ENCODE peak calls at places on chromosomes 1 and 21, in five cellular contexts. One of them, this sample, is unnamed.

GRCh38 chr1:151964510-151964909 is 29.1 kb downstream of the S100A10 start:
- DNase-seq in thoracic aorta: no peak
- DNase-seq in HepG2: no peak
- DNase-seq in vagina: no peak
- DNase-seq in effector memory CD4-positive, alpha-beta T cell: no peak
- DNase-seq in this sample: no peak

GRCh38 chr1:154742586-154742985 is 127.5 kb downstream of the KCNN3 start:
- DNase-seq in thoracic aorta: no peak
- DNase-seq in HepG2: no peak
- DNase-seq in vagina: no peak
- DNase-seq in effector memory CD4-positive, alpha-beta T cell: no peak
- DNase-seq in this sample: no peak

GRCh38 chr1:234972411-234973191 is 156.0 kb downstream of the TOMM20 start:
- DNase-seq in thoracic aorta: no peak
- DNase-seq in HepG2: no peak
- DNase-seq in vagina: peak
- DNase-seq in effector memory CD4-positive, alpha-beta T cell: no peak
- DNase-seq in this sample: no peak

GRCh38 chr1:17113973-17114372 is 5.3 kb downstream of the PADI2 start:
- DNase-seq in thoracic aorta: no peak
- DNase-seq in HepG2: no peak
- DNase-seq in vagina: no peak
- DNase-seq in effector memory CD4-positive, alpha-beta T cell: no peak
- DNase-seq in this sample: no peak

GRCh38 chr1:115217150-115218033 is 120.7 kb downstream of the NGF start:
- DNase-seq in thoracic aorta: no peak
- DNase-seq in HepG2: no peak
- DNase-seq in vagina: no peak
- DNase-seq in effector memory CD4-positive, alpha-beta T cell: no peak
- DNase-seq in this sample: no peak

GRCh38 chr1:205270764-205271163 is 43.0 kb downstream of the TMCC2 start:
- DNase-seq in thoracic aorta: no peak
- DNase-seq in HepG2: peak
- DNase-seq in vagina: no peak
- DNase-seq in effector memory CD4-positive, alpha-beta T cell: no peak
- DNase-seq in this sample: peak

GRCh38 chr1:1207254-1207902 is 986 bp upstream of the TNFRSF18 start:
- DNase-seq in thoracic aorta: no peak
- DNase-seq in HepG2: no peak
- DNase-seq in vagina: no peak
- DNase-seq in effector memory CD4-positive, alpha-beta T cell: no peak
- DNase-seq in this sample: no peak

GRCh38 chr21:27570306-27570868 is 603.5 kb upstream of the ADAMTS5 start:
- DNase-seq in thoracic aorta: peak
- DNase-seq in HepG2: no peak
- DNase-seq in vagina: no peak
- DNase-seq in effector memory CD4-positive, alpha-beta T cell: no peak
- DNase-seq in this sample: peak

GRCh38 chr1:115099693-115100050 is 10.4 kb upstream of the TSPAN2 start:
- DNase-seq in thoracic aorta: no peak
- DNase-seq in HepG2: no peak
- DNase-seq in vagina: no peak
- DNase-seq in effector memory CD4-positive, alpha-beta T cell: no peak
- DNase-seq in this sample: peak

GRCh38 chr1:147651466-147651865 is 18.9 kb downstream of the ACP6 start:
- DNase-seq in thoracic aorta: no peak
- DNase-seq in HepG2: no peak
- DNase-seq in vagina: no peak
- DNase-seq in effector memory CD4-positive, alpha-beta T cell: no peak
- DNase-seq in this sample: no peak

GRCh38 chr1:233815357-233815756 is 89.1 kb upstream of the SLC35F3 start:
- DNase-seq in thoracic aorta: no peak
- DNase-seq in HepG2: no peak
- DNase-seq in vagina: no peak
- DNase-seq in effector memory CD4-positive, alpha-beta T cell: no peak
- DNase-seq in this sample: no peak

GRCh38 chr1:225896937-225897549 is 8.1 kb upstream of the LEFTY1 start:
- DNase-seq in thoracic aorta: no peak
- DNase-seq in HepG2: peak
- DNase-seq in vagina: no peak
- DNase-seq in effector memory CD4-positive, alpha-beta T cell: peak
- DNase-seq in this sample: peak

DNA sequence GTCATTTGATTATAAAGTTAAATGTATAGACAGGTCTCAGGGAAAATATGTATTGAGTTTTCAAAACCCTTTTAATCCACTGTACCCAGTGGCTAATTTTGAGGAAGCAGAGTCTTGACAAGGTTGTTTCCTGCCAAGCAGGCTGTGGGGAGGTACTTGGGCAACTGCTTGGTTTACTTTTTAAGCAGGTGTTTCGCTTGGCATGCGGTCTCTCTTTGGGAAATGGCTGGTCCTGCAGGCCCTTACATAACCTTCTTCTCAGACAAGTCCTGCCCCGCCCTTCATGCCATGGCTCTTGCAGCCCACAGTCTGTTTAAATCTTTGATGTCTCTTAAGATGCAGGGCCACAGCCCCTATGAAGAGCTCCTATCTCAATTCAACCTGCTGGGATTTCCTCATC is 36.0 kb upstream of the ABCD3 start:
- DNase-seq in thoracic aorta: no peak
- DNase-seq in HepG2: no peak
- DNase-seq in vagina: no peak
- DNase-seq in effector memory CD4-positive, alpha-beta T cell: no peak
- DNase-seq in this sample: no peak
- H3K27ac ChIP-seq in thoracic aorta: no peak
- H3K27ac ChIP-seq in HepG2: peak
- H3K27ac ChIP-seq in vagina: no peak
- H3K27ac ChIP-seq in effector memory CD4-positive, alpha-beta T cell: no peak
- H3K27ac ChIP-seq in this sample: no peak

GRCh38 chr1:171717080-171717479 is 24.8 kb downstream of the VAMP4 start:
- DNase-seq in thoracic aorta: no peak
- DNase-seq in HepG2: no peak
- DNase-seq in vagina: no peak
- DNase-seq in effector memory CD4-positive, alpha-beta T cell: no peak
- DNase-seq in this sample: no peak

GRCh38 chr1:171718216-171718615 is 23.6 kb downstream of the VAMP4 start:
- DNase-seq in thoracic aorta: no peak
- DNase-seq in HepG2: no peak
- DNase-seq in vagina: no peak
- DNase-seq in effector memory CD4-positive, alpha-beta T cell: no peak
- DNase-seq in this sample: no peak

GRCh38 chr1:171716620-171717019 is 25.2 kb downstream of the VAMP4 start:
- DNase-seq in thoracic aorta: no peak
- DNase-seq in HepG2: no peak
- DNase-seq in vagina: no peak
- DNase-seq in effector memory CD4-positive, alpha-beta T cell: no peak
- DNase-seq in this sample: no peak

GRCh38 chr1:171718848-171719247 is 23.0 kb downstream of the VAMP4 start:
- DNase-seq in thoracic aorta: no peak
- DNase-seq in HepG2: no peak
- DNase-seq in vagina: no peak
- DNase-seq in effector memory CD4-positive, alpha-beta T cell: no peak
- DNase-seq in this sample: no peak

DNA sequence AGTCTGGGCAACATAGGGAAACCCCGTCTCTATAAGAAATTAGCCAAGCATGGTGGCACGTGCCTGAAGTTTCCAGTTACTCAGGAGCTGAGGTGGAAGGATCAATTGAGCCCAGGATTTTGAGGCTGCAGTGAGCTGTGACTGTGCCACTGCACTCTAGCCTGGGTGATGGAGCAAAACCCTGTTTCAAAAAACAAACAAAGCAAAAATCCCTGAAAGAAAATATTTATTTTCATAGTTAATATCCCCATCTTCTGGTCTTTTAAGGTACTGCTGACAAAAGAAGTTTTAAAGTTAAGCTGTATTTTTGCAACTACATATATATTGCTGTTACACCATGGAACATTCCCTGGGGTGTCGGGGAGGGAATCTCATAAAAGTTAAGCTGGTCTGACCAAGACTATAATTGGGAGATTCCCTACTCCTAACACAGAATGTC is 26.0 kb downstream of the VAMP4 start:
- DNase-seq in thoracic aorta: no peak
- DNase-seq in HepG2: peak
- DNase-seq in vagina: no peak
- DNase-seq in effector memory CD4-positive, alpha-beta T cell: no peak
- DNase-seq in this sample: no peak
- H3K27ac ChIP-seq in thoracic aorta: peak
- H3K27ac ChIP-seq in HepG2: no peak
- H3K27ac ChIP-seq in vagina: peak
- H3K27ac ChIP-seq in effector memory CD4-positive, alpha-beta T cell: no peak
- H3K27ac ChIP-seq in this sample: no peak

GRCh38 chr1:227745568-227745967 is 10.3 kb downstream of the SNAP47 start:
- DNase-seq in thoracic aorta: no peak
- DNase-seq in HepG2: no peak
- DNase-seq in vagina: no peak
- DNase-seq in effector memory CD4-positive, alpha-beta T cell: no peak
- DNase-seq in this sample: no peak
- H3K27ac ChIP-seq in thoracic aorta: no peak
- H3K27ac ChIP-seq in HepG2: no peak
- H3K27ac ChIP-seq in vagina: no peak
- H3K27ac ChIP-seq in effector memory CD4-positive, alpha-beta T cell: no peak
- H3K27ac ChIP-seq in this sample: peak

DNA sequence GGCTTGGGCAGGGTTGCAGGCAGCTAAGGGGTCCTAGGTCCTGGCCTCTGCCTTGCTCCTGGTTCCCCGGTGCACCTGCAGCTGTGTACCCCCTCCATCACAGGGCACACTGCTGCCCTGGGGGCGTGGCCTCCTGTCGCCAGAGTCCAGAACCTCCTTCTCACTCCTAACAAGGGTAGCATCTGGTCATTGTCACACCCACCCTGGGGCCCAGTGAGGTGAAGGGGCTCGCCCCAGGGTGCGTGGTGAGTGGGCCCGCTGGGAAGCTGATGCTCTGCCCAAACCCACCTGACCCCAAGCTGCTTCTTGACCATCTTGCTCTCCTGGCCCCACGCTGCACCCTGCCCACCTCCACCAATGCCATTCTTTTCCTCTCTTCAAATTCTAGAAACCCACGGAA is 44.5 kb downstream of the AJAP1 start:
- DNase-seq in thoracic aorta: no peak
- DNase-seq in HepG2: no peak
- DNase-seq in vagina: no peak
- DNase-seq in effector memory CD4-positive, alpha-beta T cell: no peak
- DNase-seq in this sample: no peak
- H3K27ac ChIP-seq in thoracic aorta: no peak
- H3K27ac ChIP-seq in HepG2: no peak
- H3K27ac ChIP-seq in vagina: no peak
- H3K27ac ChIP-seq in effector memory CD4-positive, alpha-beta T cell: no peak
- H3K27ac ChIP-seq in this sample: no peak

GRCh38 chr1:184534690-184535089 is 147.9 kb downstream of the C1orf21 start:
- DNase-seq in thoracic aorta: no peak
- DNase-seq in HepG2: no peak
- DNase-seq in vagina: no peak
- DNase-seq in effector memory CD4-positive, alpha-beta T cell: no peak
- DNase-seq in this sample: no peak
- H3K27ac ChIP-seq in thoracic aorta: peak
- H3K27ac ChIP-seq in HepG2: no peak
- H3K27ac ChIP-seq in vagina: peak
- H3K27ac ChIP-seq in effector memory CD4-positive, alpha-beta T cell: no peak
- H3K27ac ChIP-seq in this sample: no peak

DNA sequence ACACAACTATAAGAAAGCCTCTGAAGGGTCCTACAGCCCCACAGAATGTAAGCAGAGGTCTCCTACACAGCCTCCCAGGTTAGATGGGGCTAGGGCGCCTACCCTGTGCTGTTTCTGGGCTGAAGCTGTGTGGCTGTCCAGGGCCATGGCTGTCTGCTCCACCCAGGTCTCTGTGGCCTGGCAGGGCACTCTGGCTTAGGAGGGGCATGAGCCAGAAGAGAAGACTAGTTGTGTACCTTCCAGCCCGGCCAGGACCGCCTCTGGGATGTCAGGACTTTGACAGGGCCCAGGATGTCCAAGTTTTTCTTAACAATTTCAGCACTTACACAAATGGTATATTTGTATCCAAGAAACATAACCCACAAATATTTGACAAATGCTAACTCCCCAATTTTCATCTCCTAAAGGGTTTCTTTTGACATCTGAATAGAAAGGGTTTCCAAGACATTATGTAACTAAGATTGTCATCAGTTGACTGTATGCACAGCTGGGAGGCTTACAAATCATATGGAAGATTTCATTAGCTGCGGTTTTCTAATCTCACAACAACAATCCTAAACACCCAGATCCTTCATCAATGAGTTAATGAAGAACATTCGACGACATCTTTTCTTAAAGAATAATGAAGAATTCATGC is 80.5 kb downstream of the HSF2BP start:
- DNase-seq in thoracic aorta: no peak
- DNase-seq in HepG2: no peak
- DNase-seq in vagina: no peak
- DNase-seq in effector memory CD4-positive, alpha-beta T cell: no peak
- DNase-seq in this sample: no peak
- H3K27ac ChIP-seq in thoracic aorta: no peak
- H3K27ac ChIP-seq in HepG2: no peak
- H3K27ac ChIP-seq in vagina: no peak
- H3K27ac ChIP-seq in effector memory CD4-positive, alpha-beta T cell: no peak
- H3K27ac ChIP-seq in this sample: no peak

GRCh38 chr1:44730741-44731512 is at the start of gene RNU5D-1:
- DNase-seq in thoracic aorta: peak
- DNase-seq in HepG2: peak
- DNase-seq in vagina: peak
- DNase-seq in effector memory CD4-positive, alpha-beta T cell: peak
- DNase-seq in this sample: peak

GRCh38 chr1:44735992-44736391 is 3.6 kb upstream of the KIF2C start:
- DNase-seq in thoracic aorta: no peak
- DNase-seq in HepG2: no peak
- DNase-seq in vagina: no peak
- DNase-seq in effector memory CD4-positive, alpha-beta T cell: no peak
- DNase-seq in this sample: no peak

GRCh38 chr1:44733784-44734183 is 2.8 kb upstream of the RNU5D-1 start:
- DNase-seq in thoracic aorta: no peak
- DNase-seq in HepG2: no peak
- DNase-seq in vagina: no peak
- DNase-seq in effector memory CD4-positive, alpha-beta T cell: no peak
- DNase-seq in this sample: no peak

DNA sequence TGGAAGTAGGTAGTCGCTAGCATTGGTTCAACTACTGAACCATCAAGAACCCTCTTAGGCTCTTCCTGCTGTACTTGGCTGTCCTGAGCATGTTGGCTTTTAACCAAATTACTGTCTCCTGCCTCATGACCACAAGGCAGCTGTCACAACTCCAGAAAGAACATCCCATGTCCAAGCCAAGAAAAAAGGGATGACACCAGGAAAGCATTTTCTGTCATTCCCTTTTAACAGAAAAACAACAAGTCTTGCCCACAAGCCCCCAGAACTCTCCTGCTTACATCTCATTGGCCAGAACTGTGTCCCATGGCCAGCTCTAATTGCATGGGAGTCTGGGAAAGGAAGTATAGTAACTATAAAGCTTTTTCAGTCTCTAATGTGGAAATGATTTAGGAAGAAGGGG is 2.4 kb upstream of the RNU5D-1 start:
- DNase-seq in thoracic aorta: no peak
- DNase-seq in HepG2: no peak
- DNase-seq in vagina: no peak
- DNase-seq in effector memory CD4-positive, alpha-beta T cell: no peak
- DNase-seq in this sample: no peak
- H3K27ac ChIP-seq in thoracic aorta: no peak
- H3K27ac ChIP-seq in HepG2: no peak
- H3K27ac ChIP-seq in vagina: no peak
- H3K27ac ChIP-seq in effector memory CD4-positive, alpha-beta T cell: no peak
- H3K27ac ChIP-seq in this sample: no peak